ENCODE peak calls at places on chromosomes 3 and 15, in six cellular contexts. One of them, this sample, is unnamed.

GRCh38 chr3:71395927-71396695 is 187.4 kb downstream of the FOXP1 start:
- DNase-seq in T47D: no peak
- DNase-seq in CD4-positive, alpha-beta T cell: no peak
- DNase-seq in HepG2: no peak
- DNase-seq in kidney glomerular epithelial cell: no peak
- DNase-seq in CD4-positive, CD25-positive, alpha-beta regulatory T cell: no peak
- DNase-seq in this sample: no peak

GRCh38 chr3:52455283-52456168 is at the start of gene NISCH:
- DNase-seq in CD4-positive, alpha-beta T cell: peak
- DNase-seq in HepG2: peak
- DNase-seq in T47D: peak
- DNase-seq in CD4-positive, CD25-positive, alpha-beta regulatory T cell: peak
- DNase-seq in kidney glomerular epithelial cell: peak
- DNase-seq in this sample: peak

GRCh38 chr3:49277357-49277723 is 308 bp upstream of the C3orf62 start:
- DNase-seq in CD4-positive, CD25-positive, alpha-beta regulatory T cell: no peak
- DNase-seq in T47D: no peak
- DNase-seq in kidney glomerular epithelial cell: no peak
- DNase-seq in CD4-positive, alpha-beta T cell: no peak
- DNase-seq in HepG2: no peak
- DNase-seq in this sample: no peak

GRCh38 chr3:110479676-110480075 is 591.9 kb upstream of the NECTIN3 start:
- DNase-seq in CD4-positive, CD25-positive, alpha-beta regulatory T cell: no peak
- DNase-seq in CD4-positive, alpha-beta T cell: no peak
- DNase-seq in HepG2: no peak
- DNase-seq in T47D: no peak
- DNase-seq in kidney glomerular epithelial cell: no peak
- DNase-seq in this sample: no peak

GRCh38 chr3:132210476-132211346 is 106.5 kb upstream of the ACP3 start:
- DNase-seq in CD4-positive, alpha-beta T cell: no peak
- DNase-seq in HepG2: peak
- DNase-seq in CD4-positive, CD25-positive, alpha-beta regulatory T cell: peak
- DNase-seq in T47D: no peak
- DNase-seq in kidney glomerular epithelial cell: no peak
- DNase-seq in this sample: no peak

GRCh38 chr15:96054606-96055005 is 275.9 kb upstream of the NR2F2 start:
- DNase-seq in CD4-positive, alpha-beta T cell: no peak
- DNase-seq in T47D: no peak
- DNase-seq in kidney glomerular epithelial cell: no peak
- DNase-seq in HepG2: no peak
- DNase-seq in CD4-positive, CD25-positive, alpha-beta regulatory T cell: no peak
- DNase-seq in this sample: no peak

GRCh38 chr3:72145506-72146380 is 360.8 kb upstream of the PROK2 start:
- DNase-seq in CD4-positive, CD25-positive, alpha-beta regulatory T cell: no peak
- DNase-seq in CD4-positive, alpha-beta T cell: no peak
- DNase-seq in T47D: no peak
- DNase-seq in kidney glomerular epithelial cell: no peak
- DNase-seq in HepG2: no peak
- DNase-seq in this sample: no peak

GRCh38 chr3:145807990-145808389 is 353.0 kb downstream of the PLOD2 start:
- DNase-seq in CD4-positive, CD25-positive, alpha-beta regulatory T cell: no peak
- DNase-seq in HepG2: no peak
- DNase-seq in T47D: no peak
- DNase-seq in CD4-positive, alpha-beta T cell: no peak
- DNase-seq in kidney glomerular epithelial cell: no peak
- DNase-seq in this sample: peak

GRCh38 chr3:43512749-43513404 is 108.9 kb downstream of the ANO10 start:
- DNase-seq in CD4-positive, alpha-beta T cell: no peak
- DNase-seq in HepG2: no peak
- DNase-seq in T47D: no peak
- DNase-seq in CD4-positive, CD25-positive, alpha-beta regulatory T cell: no peak
- DNase-seq in kidney glomerular epithelial cell: no peak
- DNase-seq in this sample: no peak

GRCh38 chr3:72492240-72492639 is 356.0 kb downstream of the SHQ1 start:
- DNase-seq in CD4-positive, alpha-beta T cell: no peak
- DNase-seq in kidney glomerular epithelial cell: peak
- DNase-seq in CD4-positive, CD25-positive, alpha-beta regulatory T cell: no peak
- DNase-seq in HepG2: no peak
- DNase-seq in T47D: no peak
- DNase-seq in this sample: no peak

GRCh38 chr3:189368384-189368783 is 196.6 kb downstream of the TPRG1 start:
- DNase-seq in CD4-positive, alpha-beta T cell: no peak
- DNase-seq in CD4-positive, CD25-positive, alpha-beta regulatory T cell: no peak
- DNase-seq in HepG2: no peak
- DNase-seq in T47D: no peak
- DNase-seq in kidney glomerular epithelial cell: no peak
- DNase-seq in this sample: no peak

GRCh38 chr3:65830948-65831732 is 207.6 kb downstream of the MAGI1 start:
- DNase-seq in CD4-positive, alpha-beta T cell: no peak
- DNase-seq in CD4-positive, CD25-positive, alpha-beta regulatory T cell: no peak
- DNase-seq in T47D: no peak
- DNase-seq in kidney glomerular epithelial cell: no peak
- DNase-seq in HepG2: no peak
- DNase-seq in this sample: peak

GRCh38 chr3:188734395-188734794 is 437.4 kb upstream of the TPRG1 start:
- DNase-seq in CD4-positive, CD25-positive, alpha-beta regulatory T cell: no peak
- DNase-seq in kidney glomerular epithelial cell: no peak
- DNase-seq in HepG2: no peak
- DNase-seq in T47D: no peak
- DNase-seq in CD4-positive, alpha-beta T cell: no peak
- DNase-seq in this sample: peak

GRCh38 chr3:9301798-9302197 is 52.4 kb upstream of the SRGAP3 start:
- DNase-seq in HepG2: no peak
- DNase-seq in CD4-positive, alpha-beta T cell: no peak
- DNase-seq in T47D: no peak
- DNase-seq in kidney glomerular epithelial cell: no peak
- DNase-seq in CD4-positive, CD25-positive, alpha-beta regulatory T cell: no peak
- DNase-seq in this sample: no peak

GRCh38 chr3:160685144-160685766 is 8.3 kb downstream of the ARL14 start:
- DNase-seq in T47D: peak
- DNase-seq in HepG2: no peak
- DNase-seq in CD4-positive, CD25-positive, alpha-beta regulatory T cell: no peak
- DNase-seq in kidney glomerular epithelial cell: no peak
- DNase-seq in CD4-positive, alpha-beta T cell: no peak
- DNase-seq in this sample: no peak

GRCh38 chr15:94855018-94855408 is 623.7 kb downstream of the MCTP2 start:
- DNase-seq in CD4-positive, alpha-beta T cell: no peak
- DNase-seq in T47D: no peak
- DNase-seq in CD4-positive, CD25-positive, alpha-beta regulatory T cell: no peak
- DNase-seq in kidney glomerular epithelial cell: no peak
- DNase-seq in HepG2: no peak
- DNase-seq in this sample: no peak

GRCh38 chr3:149657796-149658443 is at the start of gene WWTR1:
- DNase-seq in CD4-positive, CD25-positive, alpha-beta regulatory T cell: peak
- DNase-seq in CD4-positive, alpha-beta T cell: no peak
- DNase-seq in kidney glomerular epithelial cell: peak
- DNase-seq in T47D: peak
- DNase-seq in HepG2: peak
- DNase-seq in this sample: peak

GRCh38 chr15:70417536-70417935 is 319.8 kb upstream of the TLE3 start:
- DNase-seq in CD4-positive, alpha-beta T cell: no peak
- DNase-seq in CD4-positive, CD25-positive, alpha-beta regulatory T cell: no peak
- DNase-seq in kidney glomerular epithelial cell: no peak
- DNase-seq in T47D: no peak
- DNase-seq in HepG2: no peak
- DNase-seq in this sample: no peak

GRCh38 chr3:33061782-33062181 is 35.2 kb downstream of the GLB1 start:
- DNase-seq in kidney glomerular epithelial cell: no peak
- DNase-seq in CD4-positive, CD25-positive, alpha-beta regulatory T cell: peak
- DNase-seq in T47D: no peak
- DNase-seq in CD4-positive, alpha-beta T cell: no peak
- DNase-seq in HepG2: no peak
- DNase-seq in this sample: no peak